ENCODE peak calls at places on chromosomes 3 and 15, in eight cellular contexts. U, C, H, F, E, Y, D and A are unnamed samples.

GRCh38 chr3:59412506-59412905 is 362.7 kb upstream of the CFAP20DC start:
- DNase-seq in U (peak), C (no peak), H (no peak), F (no peak), E (no peak), Y (no peak), D (no peak), A (no peak)

GRCh38 chr3:124257332-124257864 is 265.5 kb upstream of the ROPN1 start:
- DNase-seq in U (no peak), C (no peak), H (no peak), F (peak), E (no peak), Y (no peak), D (no peak), A (no peak)

GRCh38 chr3:189941679-189942078 is 179.0 kb downstream of the P3H2 start:
- DNase-seq in U (peak), C (no peak), H (no peak), F (peak), E (no peak), Y (no peak), D (no peak), A (peak)

GRCh38 chr3:134328147-134328591 is 46.1 kb downstream of the AMOTL2 start:
- DNase-seq in U (peak), C (no peak), H (peak), F (peak), E (no peak), Y (peak), D (no peak), A (no peak)

GRCh38 chr3:62372621-62373041 is 719 bp downstream of the FEZF2 start:
- DNase-seq in U (no peak), C (no peak), H (no peak), F (no peak), E (no peak), Y (no peak), D (no peak), A (no peak)

GRCh38 chr3:120683671-120684301 is 1.7 kb upstream of the HGD start:
- DNase-seq in U (no peak), C (no peak), H (no peak), F (no peak), E (no peak), Y (no peak), D (no peak), A (no peak)

GRCh38 chr3:43522702-43523362 is 99.0 kb downstream of the ANO10 start:
- DNase-seq in U (peak), C (no peak), H (no peak), F (peak), E (no peak), Y (no peak), D (no peak), A (no peak)

GRCh38 chr3:196995646-196996355 is 27.2 kb upstream of the PIGZ start:
- DNase-seq in U (no peak), C (no peak), H (no peak), F (no peak), E (no peak), Y (no peak), D (no peak), A (no peak)

GRCh38 chr15:70503798-70504304 is 259.5 kb downstream of the UACA start:
- DNase-seq in U (no peak), C (no peak), H (no peak), F (no peak), E (no peak), Y (no peak), D (no peak), A (no peak)

GRCh38 chr15:99106417-99107220 is 1.7 kb downstream of the SYNM start:
- DNase-seq in U (no peak), C (no peak), H (no peak), F (peak), E (no peak), Y (peak), D (no peak), A (no peak)

GRCh38 chr3:133881492-133881891 is 14.2 kb downstream of the RAB6B start:
- DNase-seq in U (no peak), C (no peak), H (no peak), F (no peak), E (no peak), Y (no peak), D (no peak), A (no peak)

GRCh38 chr3:126117212-126117611 is 33.3 kb upstream of the SLC41A3 start:
- DNase-seq in U (no peak), C (no peak), H (no peak), F (no peak), E (no peak), Y (no peak), D (no peak), A (no peak)

GRCh38 chr3:120469440-120470415 is 18.9 kb upstream of the FSTL1 start:
- DNase-seq in U (peak), C (no peak), H (no peak), F (no peak), E (no peak), Y (no peak), D (no peak), A (peak)

GRCh38 chr3:134576426-134576825 is 74.4 kb downstream of the KY start:
- DNase-seq in U (no peak), C (no peak), H (no peak), F (no peak), E (no peak), Y (no peak), D (no peak), A (no peak)

GRCh38 chr3:142647856-142648255 is 51.7 kb downstream of the PLS1 start:
- DNase-seq in U (peak), C (no peak), H (no peak), F (no peak), E (no peak), Y (no peak), D (no peak), A (peak)

GRCh38 chr3:146033950-146034349 is 127.0 kb downstream of the PLOD2 start:
- DNase-seq in U (no peak), C (no peak), H (no peak), F (no peak), E (no peak), Y (no peak), D (no peak), A (no peak)

GRCh38 chr3:69343875-69344274 is 42.0 kb downstream of the FRMD4B start:
- DNase-seq in U (no peak), C (no peak), H (no peak), F (peak), E (no peak), Y (no peak), D (no peak), A (no peak)

GRCh38 chr3:47434849-47435248 is 40.9 kb downstream of the SCAP start:
- DNase-seq in U (no peak), C (no peak), H (no peak), F (no peak), E (no peak), Y (no peak), D (no peak), A (no peak)

GRCh38 chr3:49471856-49472495 is 1.9 kb downstream of the DAG1 start:
- DNase-seq in U (no peak), C (no peak), H (no peak), F (no peak), E (no peak), Y (no peak), D (no peak), A (no peak)

GRCh38 chr15:97748576-97748975 is 211.9 kb upstream of the ARRDC4 start:
- DNase-seq in U (no peak), C (no peak), H (no peak), F (no peak), E (no peak), Y (no peak), D (no peak), A (no peak)

GRCh38 chr3:186097663-186098451 is 11.0 kb downstream of the ETV5 start:
- DNase-seq in U (peak), C (peak), H (no peak), F (peak), E (no peak), Y (no peak), D (peak), A (peak)

GRCh38 chr3:30526031-30526430 is 80.4 kb upstream of the TGFBR2 start:
- DNase-seq in U (peak), C (no peak), H (no peak), F (no peak), E (no peak), Y (no peak), D (no peak), A (no peak)

GRCh38 chr15:79673416-79674123 is 223.2 kb downstream of the MTHFS start:
- DNase-seq in U (peak), C (no peak), H (peak), F (peak), E (no peak), Y (no peak), D (no peak), A (no peak)

GRCh38 chr3:195117978-195118581 is 152.9 kb downstream of the XXYLT1 start:
- DNase-seq in U (peak), C (no peak), H (no peak), F (no peak), E (no peak), Y (no peak), D (no peak), A (no peak)

GRCh38 chr3:192553707-192554106 is 173.6 kb downstream of the FGF12 start:
- DNase-seq in U (no peak), C (no peak), H (no peak), F (no peak), E (no peak), Y (no peak), D (no peak), A (no peak)

GRCh38 chr3:23495507-23495906 is 292.4 kb downstream of the UBE2E2 start:
- DNase-seq in U (peak), C (no peak), H (no peak), F (no peak), E (no peak), Y (no peak), D (no peak), A (no peak)

GRCh38 chr15:63605816-63606215 is 8.6 kb downstream of the FBXL22 start:
- DNase-seq in U (no peak), C (no peak), H (no peak), F (no peak), E (no peak), Y (no peak), D (no peak), A (no peak)

GRCh38 chr15:28913171-28913765 is 27.5 kb downstream of the APBA2 start:
- DNase-seq in U (no peak), C (no peak), H (no peak), F (no peak), E (no peak), Y (no peak), D (no peak), A (no peak)

GRCh38 chr3:52817221-52817620 is 13.3 kb downstream of the ITIH4 start:
- DNase-seq in U (no peak), C (no peak), H (no peak), F (no peak), E (no peak), Y (no peak), D (no peak), A (no peak)

GRCh38 chr15:99447497-99448371 is 118.0 kb upstream of the MEF2A start:
- DNase-seq in U (no peak), C (no peak), H (no peak), F (no peak), E (peak), Y (peak), D (peak), A (no peak)

GRCh38 chr3:186361612-186362408 is at the start of gene DGKG:
- DNase-seq in U (no peak), C (no peak), H (no peak), F (no peak), E (peak), Y (peak), D (peak), A (no peak)

GRCh38 chr15:61390138-61390537 is 161.0 kb upstream of the RORA start:
- DNase-seq in U (no peak), C (no peak), H (no peak), F (no peak), E (no peak), Y (no peak), D (no peak), A (no peak)

DNA sequence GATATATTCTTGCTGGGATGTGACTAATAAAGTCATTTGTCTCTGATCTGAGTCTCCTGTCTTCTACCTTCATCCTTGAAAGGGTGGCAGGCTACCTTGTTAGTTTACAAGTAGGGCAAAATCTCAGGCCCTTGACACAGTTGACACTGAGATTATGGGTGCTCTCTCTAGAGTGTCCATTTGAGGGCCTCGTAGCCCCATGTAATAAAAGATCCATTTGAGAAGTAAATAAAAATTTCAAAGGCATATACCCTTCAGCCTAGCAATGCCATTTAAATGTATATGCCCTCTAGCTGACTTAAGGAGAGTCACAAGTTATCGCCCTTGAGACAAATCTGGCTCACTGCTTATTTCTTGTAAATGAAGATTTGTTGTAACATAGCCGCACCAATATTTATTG is 98.6 kb downstream of the TCF12 start:
- DNase-seq in U (no peak), C (no peak), H (no peak), F (peak), E (peak), Y (no peak), D (no peak), A (no peak)
- TF ChIP-seq CTCF in U (no peak), C (no peak), H (peak), F (peak), E (peak), Y (no peak), D (no peak), A (peak)

GRCh38 chr3:179071161-179071568 is 444 bp downstream of the ZMAT3 start:
- DNase-seq in U (peak), C (no peak), H (no peak), F (peak), E (peak), Y (no peak), D (no peak), A (no peak)
- H3K4me3 ChIP-seq in U (peak), C (peak), H (peak), F (peak), E (peak), Y (peak), D (peak), A (peak)

GRCh38 chr3:150599611-150600297 is 3.4 kb upstream of the SELENOT start:
- DNase-seq in U (peak), C (no peak), H (no peak), F (peak), E (no peak), Y (no peak), D (no peak), A (peak)

GRCh38 chr3:150605998-150606641 is 3.0 kb downstream of the SELENOT start:
- DNase-seq in U (no peak), C (no peak), H (no peak), F (no peak), E (peak), Y (no peak), D (no peak), A (no peak)

GRCh38 chr3:150603888-150604319 is 783 bp downstream of the SELENOT start:
- DNase-seq in U (no peak), C (peak), H (no peak), F (peak), E (no peak), Y (no peak), D (no peak), A (no peak)

GRCh38 chr3:150602426-150603089 is 563 bp upstream of the SELENOT start:
- DNase-seq in U (no peak), C (no peak), H (no peak), F (no peak), E (no peak), Y (no peak), D (no peak), A (no peak)

GRCh38 chr3:150603090-150603887 is at the start of gene SELENOT:
- DNase-seq in U (peak), C (peak), H (peak), F (peak), E (peak), Y (peak), D (peak), A (peak)
- TF ChIP-seq CTCF in U (no peak), C (no peak), H (peak), F (peak), E (peak), Y (no peak), D (peak), A (peak)

GRCh38 chr15:48974865-48975264 is 11.1 kb upstream of the SHC4 start:
- DNase-seq in U (no peak), C (no peak), H (no peak), F (no peak), E (no peak), Y (no peak), D (no peak), A (no peak)

GRCh38 chr15:48978638-48979037 is 14.9 kb upstream of the SHC4 start:
- DNase-seq in U (no peak), C (no peak), H (no peak), F (no peak), E (no peak), Y (no peak), D (no peak), A (no peak)

GRCh38 chr15:48972750-48973503 is 9.2 kb upstream of the SHC4 start:
- DNase-seq in U (no peak), C (no peak), H (no peak), F (no peak), E (no peak), Y (no peak), D (no peak), A (no peak)

GRCh38 chr15:48975713-48976419 is 12.1 kb upstream of the SHC4 start:
- DNase-seq in U (peak), C (peak), H (no peak), F (peak), E (peak), Y (peak), D (peak), A (no peak)

DNA sequence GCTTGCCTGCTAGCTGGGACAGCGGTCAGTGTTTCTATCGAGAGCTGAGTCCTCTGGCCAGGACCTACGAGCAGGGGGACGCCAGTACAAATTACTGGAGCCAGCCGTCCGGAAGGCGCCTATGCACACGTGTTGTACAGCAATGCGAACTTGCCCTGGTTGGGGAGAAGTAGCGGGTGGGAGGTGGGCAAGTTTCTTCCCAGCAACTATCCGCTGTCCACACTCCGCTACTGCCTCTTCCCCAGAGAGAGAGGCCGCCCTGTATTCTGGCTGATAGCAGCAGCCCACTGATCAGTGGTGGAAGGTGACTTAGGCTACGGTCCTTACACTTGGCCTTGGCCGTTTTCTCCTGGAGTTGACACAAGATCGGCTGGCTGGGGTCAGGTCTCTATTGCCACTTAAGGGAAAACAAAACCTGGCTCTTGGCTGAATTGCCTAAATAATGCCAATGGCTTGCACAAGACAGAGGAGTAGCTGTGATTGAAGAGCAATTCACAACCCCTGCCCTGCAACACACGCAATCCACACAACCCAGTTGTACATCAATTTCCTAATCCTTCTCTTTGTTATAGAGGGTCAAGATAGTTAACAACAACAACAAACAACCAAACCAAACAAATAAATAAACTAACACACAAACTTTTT is 12.8 kb upstream of the SHC4 start:
- DNase-seq in U (no peak), C (no peak), H (no peak), F (no peak), E (no peak), Y (no peak), D (no peak), A (no peak)
- H3K4me3 ChIP-seq in U (no peak), C (no peak), H (no peak), F (no peak), E (no peak), Y (peak), D (no peak), A (peak)

GRCh38 chr15:68373028-68373427 is 58.9 kb downstream of the ITGA11 start:
- DNase-seq in U (no peak), C (no peak), H (no peak), F (no peak), E (no peak), Y (peak), D (peak), A (no peak)

GRCh38 chr15:68371160-68371559 is 60.8 kb downstream of the ITGA11 start:
- DNase-seq in U (no peak), C (no peak), H (no peak), F (no peak), E (no peak), Y (peak), D (peak), A (no peak)

GRCh38 chr15:68371851-68372250 is 60.1 kb downstream of the ITGA11 start:
- DNase-seq in U (no peak), C (no peak), H (no peak), F (no peak), E (no peak), Y (peak), D (peak), A (no peak)

GRCh38 chr15:68370768-68371151 is 61.2 kb downstream of the ITGA11 start:
- DNase-seq in U (no peak), C (no peak), H (no peak), F (no peak), E (no peak), Y (no peak), D (no peak), A (no peak)

GRCh38 chr15:68372291-68372811 is 59.6 kb downstream of the ITGA11 start:
- DNase-seq in U (peak), C (no peak), H (no peak), F (peak), E (no peak), Y (peak), D (peak), A (no peak)
- TF ChIP-seq CTCF in U (peak), C (no peak), H (peak), F (peak), E (peak), Y (no peak), D (no peak), A (peak)

GRCh38 chr15:100889359-100890058 is 9.9 kb downstream of the ALDH1A3 start:
- DNase-seq in U (peak), C (peak), H (peak), F (peak), E (no peak), Y (no peak), D (peak), A (no peak)
- H3K4me3 ChIP-seq in U (no peak), C (no peak), H (peak), F (no peak), E (no peak), Y (peak), D (no peak), A (peak)

DNA sequence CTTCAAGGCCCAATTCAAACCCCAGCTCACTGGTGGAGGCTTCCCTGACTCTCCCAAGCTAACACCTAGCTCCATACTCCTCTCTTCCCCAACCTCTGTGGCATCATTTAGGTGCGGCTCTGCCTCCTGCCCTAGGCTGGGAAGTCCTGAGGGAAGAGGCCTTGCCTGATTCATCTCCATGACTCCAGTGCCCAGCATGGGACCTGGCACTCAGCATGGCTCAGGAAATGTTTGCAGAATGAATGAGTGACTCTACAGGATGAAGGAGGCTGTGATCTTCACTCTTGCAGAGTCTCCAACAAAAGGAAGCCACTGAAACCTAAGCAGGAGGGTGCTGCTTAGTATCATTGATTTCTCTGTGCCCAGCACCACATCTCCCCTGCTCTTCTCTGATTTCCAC is 34.5 kb upstream of the INSYN1 start:
- DNase-seq in U (peak), C (no peak), H (no peak), F (no peak), E (no peak), Y (no peak), D (no peak), A (no peak)
- TF ChIP-seq CTCF in U (no peak), C (no peak), H (no peak), F (no peak), E (no peak), Y (no peak), D (no peak), A (no peak)

GRCh38 chr3:11136871-11137626 is 17.2 kb upstream of the HRH1 start:
- DNase-seq in U (peak), C (peak), H (peak), F (peak), E (no peak), Y (peak), D (peak), A (peak)
- H3K4me3 ChIP-seq in U (peak), C (no peak), H (peak), F (no peak), E (no peak), Y (peak), D (no peak), A (peak)